ENCODE peak calls at places on chromosomes 2 and 18, in nine cellular contexts. X, I, S, Z, A, O, R, P and M are unnamed samples.

GRCh38 chr2:25131567-25132295 is 36.6 kb downstream of the POMC start:
- DNase-seq in R (no peak), Z (no peak), P (no peak), I (no peak), A (no peak), X (peak; percentile 20), O (no peak), S (peak; percentile 30), M (peak; percentile 64)

GRCh38 chr2:140273958-140274357 is 1493.8 kb upstream of the NXPH2 start:
- DNase-seq in R (no peak), I (no peak), Z (no peak), A (no peak), X (no peak), P (no peak), O (no peak), S (no peak), M (no peak)

GRCh38 chr2:20452551-20452950 is 5.7 kb downstream of the RHOB start:
- DNase-seq in P (no peak), I (peak; percentile 30), A (no peak), R (peak; percentile 27), Z (no peak), S (peak; percentile 83), O (no peak), X (no peak), M (no peak)

GRCh38 chr2:138059487-138059886 is 95.2 kb downstream of the HNMT start:
- DNase-seq in P (no peak), O (no peak), Z (no peak), S (peak; percentile 6), I (no peak), A (no peak), R (no peak), X (no peak), M (no peak)

GRCh38 chr2:46812381-46813024 is 103.1 kb downstream of the MCFD2 start:
- DNase-seq in O (peak; percentile 95), R (peak; percentile 73), Z (peak; percentile 55), P (no peak), A (no peak), I (peak; percentile 57), S (peak; percentile 92), X (no peak), M (peak; percentile 10)

GRCh38 chr2:218960196-218961165 is 1.0 kb downstream of the CDK5R2 start:
- DNase-seq in I (no peak), A (no peak), R (no peak), Z (no peak), P (no peak), O (no peak), X (no peak), S (no peak), M (no peak)

GRCh38 chr2:17625446-17625845 is 85.0 kb downstream of the VSNL1 start:
- DNase-seq in R (no peak), I (no peak), Z (no peak), O (no peak), X (no peak), S (no peak), P (no peak), A (no peak), M (no peak)

GRCh38 chr2:239246723-239247122 is 154.1 kb downstream of the HDAC4 start:
- DNase-seq in A (no peak), O (no peak), Z (no peak), P (no peak), I (peak; percentile 37), R (no peak), X (no peak), S (no peak), M (peak; percentile 68)

GRCh38 chr2:203878060-203878459 is 10.5 kb downstream of the CTLA4 start:
- DNase-seq in X (no peak), O (no peak), P (no peak), Z (no peak), S (peak; percentile 56), A (no peak), R (no peak), I (no peak), M (no peak)

GRCh38 chr2:17317439-17317976 is 200.7 kb downstream of the RAD51AP2 start:
- DNase-seq in P (no peak), X (no peak), A (no peak), O (no peak), Z (no peak), S (no peak), I (no peak), R (no peak), M (no peak)

GRCh38 chr2:170005702-170006101 is 172.2 kb upstream of the MYO3B start:
- DNase-seq in A (no peak), O (no peak), X (no peak), R (no peak), P (no peak), Z (no peak), S (no peak), I (no peak), M (no peak)

GRCh38 chr2:162022290-162022945 is 51.6 kb downstream of the DPP4 start:
- DNase-seq in S (peak; percentile 49), X (no peak), O (no peak), Z (no peak), A (no peak), P (no peak), I (no peak), R (no peak), M (no peak)

GRCh38 chr2:191566347-191566746 is 111.6 kb upstream of the NABP1 start:
- DNase-seq in S (peak; percentile 71), A (peak; percentile 58), R (peak; percentile 54), X (peak; percentile 73), P (peak; percentile 49), Z (peak; percentile 64), O (peak; percentile 26), I (peak; percentile 92), M (peak; percentile 74)

GRCh38 chr2:97755491-97755890 is 42.1 kb downstream of the ZAP70 start:
- DNase-seq in X (no peak), S (no peak), A (no peak), P (no peak), Z (no peak), R (no peak), I (no peak), O (no peak), M (no peak)

GRCh38 chr2:205732314-205732713 is 50.0 kb downstream of the NRP2 start:
- DNase-seq in A (no peak), R (no peak), P (no peak), X (no peak), Z (no peak), I (no peak), O (no peak), S (no peak), M (no peak)

GRCh38 chr2:205730191-205730590 is 47.9 kb downstream of the NRP2 start:
- DNase-seq in Z (no peak), A (no peak), X (no peak), S (no peak), R (no peak), P (no peak), I (no peak), O (no peak), M (no peak)

GRCh38 chr2:205731521-205731965 is 49.2 kb downstream of the NRP2 start:
- DNase-seq in O (peak; percentile 86), S (peak; percentile 92), I (no peak), A (no peak), X (no peak), R (no peak), Z (no peak), P (no peak), M (no peak)

GRCh38 chr2:205733082-205733481 is 50.8 kb downstream of the NRP2 start:
- DNase-seq in I (no peak), P (no peak), O (no peak), R (no peak), X (no peak), S (no peak), A (no peak), Z (no peak), M (no peak)

GRCh38 chr2:205730701-205731271 is 48.5 kb downstream of the NRP2 start:
- DNase-seq in R (no peak), Z (no peak), O (no peak), I (no peak), S (peak; percentile 51), A (no peak), P (no peak), X (no peak), M (no peak)
- H3K27ac ChIP-seq in R (no peak overlapping the region), Z (peak overlapping the region; percentile 20), O (peak overlapping the region; percentile 89), I (no peak overlapping the region), S (peak overlapping the region; percentile 70), A (no peak overlapping the region), P (no peak overlapping the region), X (no peak overlapping the region), M (no peak overlapping the region)

DNA sequence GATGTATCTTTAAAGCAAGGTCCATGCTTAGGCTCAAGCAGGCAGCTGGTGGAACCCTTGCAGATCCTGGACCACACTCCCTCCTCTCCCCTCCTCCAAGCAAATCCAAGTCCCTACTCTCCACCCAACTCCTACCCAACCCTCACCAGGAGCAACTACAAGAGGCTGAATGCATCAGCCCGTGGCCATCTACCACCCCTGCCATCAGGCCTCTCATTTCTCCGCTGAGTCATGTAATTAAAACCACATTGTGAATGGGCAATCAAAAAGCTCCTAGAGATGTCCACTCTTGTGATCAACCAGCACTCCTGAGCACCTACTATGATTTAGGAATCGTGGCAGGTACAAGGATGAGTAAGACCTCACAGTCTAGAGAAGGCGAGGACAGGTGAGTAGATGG is 142.2 kb upstream of the CAPN13 start:
- DNase-seq in P (no peak), I (no peak), Z (no peak), R (no peak), O (no peak), S (peak; percentile 49), X (no peak), A (no peak), M (no peak)
- H3K27me3 ChIP-seq in P (no peaks in the 10 kb centered on the region), I (no peaks in the 10 kb centered on the region), Z (no peaks in the 10 kb centered on the region), R (no peaks in the 10 kb centered on the region), O (peaks cover 2% of the 10 kb centered on the region), S (no peaks in the 10 kb centered on the region), X (no peaks in the 10 kb centered on the region), A (no peaks in the 10 kb centered on the region), M (no peaks in the 10 kb centered on the region)

GRCh38 chr2:40034801-40035200 is 255.7 kb upstream of the THUMPD2 start:
- DNase-seq in R (no peak), A (no peak), I (no peak), X (no peak), Z (no peak), O (no peak), S (peak; percentile 59), P (no peak), M (no peak)
- H3K27ac ChIP-seq in R (no peak overlapping the region), A (no peak overlapping the region), I (no peak overlapping the region), X (no peak overlapping the region), Z (no peak overlapping the region), O (no peak overlapping the region), S (peak overlapping the region; percentile 89), P (no peak overlapping the region), M (no peak overlapping the region)

GRCh38 chr18:59694824-59695223 is 2.4 kb downstream of the CCBE1 start:
- DNase-seq in P (no peak), R (no peak), I (no peak), O (no peak), S (no peak), Z (no peak), X (no peak), A (no peak), M (no peak)

GRCh38 chr18:59699061-59699460 is 1.8 kb upstream of the CCBE1 start:
- DNase-seq in I (no peak), P (no peak), X (no peak), A (no peak), Z (no peak), O (no peak), R (no peak), S (no peak), M (no peak)

GRCh38 chr18:59697236-59697932 is at the start of gene CCBE1:
- DNase-seq in O (no peak), Z (peak; percentile 69), R (peak; percentile 55), I (peak; percentile 84), X (peak; percentile 81), P (no peak), S (peak; percentile 85), A (no peak), M (peak; percentile 60)

GRCh38 chr18:59696311-59697235 is 650 bp downstream of the CCBE1 start:
- DNase-seq in A (no peak), I (peak; percentile 66), O (no peak), S (peak; percentile 69), Z (no peak), P (no peak), X (no peak), R (no peak), M (no peak)

GRCh38 chr18:59695551-59695950 is 1.7 kb downstream of the CCBE1 start:
- DNase-seq in P (no peak), A (no peak), S (no peak), Z (no peak), X (no peak), R (no peak), I (peak; percentile 53), O (no peak), M (no peak)
- H3K27me3 ChIP-seq in P (peaks cover 6% of the 10 kb centered on the region), A (peaks cover 45% of the 10 kb centered on the region), S (no peaks in the 10 kb centered on the region), Z (peaks cover 5% of the 10 kb centered on the region), X (peaks cover 64% of the 10 kb centered on the region), R (peaks cover 14% of the 10 kb centered on the region), I (no peaks in the 10 kb centered on the region), O (no peaks in the 10 kb centered on the region), M (no peaks in the 10 kb centered on the region)